ENCODE peak calls at places on chromosomes 2 and 18, in seven cellular contexts. C is HepG2, I is keratinocyte, Z is thoracic aorta, M is OCI-LY7, N is lung, G is left lung. U is an unnamed sample.

GRCh38 chr2:223076573-223076972 is 24.6 kb downstream of the KCNE4 start:
- DNase-seq in I (peak; percentile 17), C (no peak), G (no peak), N (no peak), Z (no peak), M (no peak), U (no peak)

GRCh38 chr18:54973046-54973445 is 13.8 kb upstream of the CCDC68 start:
- DNase-seq in Z (no peak), N (no peak), C (no peak), I (no peak), G (no peak), M (no peak), U (no peak)

GRCh38 chr2:168543037-168543436 is 87.0 kb downstream of the CERS6 start:
- DNase-seq in Z (no peak), C (no peak), N (no peak), G (no peak), M (no peak), I (no peak), U (peak; percentile 51)

GRCh38 chr2:84880645-84881521 is at the start of gene TRABD2A:
- DNase-seq in C (no peak), M (no peak), G (no peak), Z (no peak), N (no peak), I (no peak), U (peak; percentile 38)

GRCh38 chr18:63708650-63709049 is 5.9 kb downstream of the SERPINB11 start:
- DNase-seq in G (no peak), C (no peak), N (no peak), M (no peak), Z (no peak), I (no peak), U (no peak)

GRCh38 chr2:69773201-69773600 is 31.3 kb downstream of the ANXA4 start:
- DNase-seq in N (no peak), C (no peak), G (no peak), M (no peak), Z (no peak), I (no peak), U (no peak)

GRCh38 chr18:4412286-4412685 is 42.8 kb downstream of the DLGAP1 start:
- DNase-seq in G (no peak), C (no peak), M (no peak), I (no peak), N (no peak), Z (no peak), U (no peak)

GRCh38 chr18:36782710-36783109 is 46.1 kb downstream of the TPGS2 start:
- DNase-seq in Z (no peak), G (no peak), C (no peak), N (no peak), M (no peak), I (no peak), U (no peak)

GRCh38 chr18:36412778-36413177 is 115.3 kb downstream of the FHOD3 start:
- DNase-seq in G (no peak), C (peak; percentile 29), N (no peak), M (no peak), Z (no peak), I (no peak), U (no peak)

GRCh38 chr2:219060821-219061791 is at the start of gene IHH:
- DNase-seq in C (no peak), Z (no peak), I (no peak), M (no peak), N (no peak), G (peak; percentile 46), U (peak; percentile 88)

GRCh38 chr2:128477026-128477820 is 158.6 kb upstream of the HS6ST1 start:
- DNase-seq in G (no peak), C (no peak), M (no peak), N (no peak), I (no peak), Z (no peak), U (no peak)

GRCh38 chr18:5868218-5868904 is 27.0 kb downstream of the TMEM200C start:
- DNase-seq in G (peak; percentile 62), Z (no peak), I (peak; percentile 28), C (peak; percentile 83), M (peak; percentile 62), N (peak; percentile 76), U (peak; percentile 82)

GRCh38 chr2:182368446-182368845 is 58.4 kb downstream of the PDE1A start:
- DNase-seq in M (no peak), Z (no peak), G (no peak), I (no peak), N (no peak), C (no peak), U (no peak)

GRCh38 chr2:216214768-216215167 is 105.6 kb downstream of the XRCC5 start:
- DNase-seq in Z (no peak), I (no peak), M (no peak), N (no peak), G (no peak), C (no peak), U (no peak)

GRCh38 chr2:237774811-237775553 is 23.6 kb upstream of the RBM44 start:
- DNase-seq in I (no peak), N (peak; percentile 56), G (no peak), C (peak; percentile 79), M (peak; percentile 68), Z (no peak), U (peak; percentile 64)

GRCh38 chr2:73156539-73157124 is 43.9 kb upstream of the RAB11FIP5 start:
- DNase-seq in G (peak; percentile 52), M (no peak), I (no peak), Z (no peak), C (peak; percentile 62), N (peak; percentile 39), U (peak; percentile 25)

GRCh38 chr2:171237754-171238505 is 77.2 kb upstream of the TLK1 start:
- DNase-seq in I (no peak), N (no peak), C (no peak), G (no peak), M (no peak), Z (no peak), U (no peak)

GRCh38 chr2:143988082-143988481 is 531.8 kb downstream of the ZEB2 start:
- DNase-seq in C (no peak), M (no peak), Z (no peak), N (no peak), I (no peak), G (no peak), U (no peak)

GRCh38 chr2:241815477-241816430 is 6.8 kb downstream of the NEU4 start:
- DNase-seq in M (no peak), Z (no peak), C (no peak), I (no peak), G (peak; percentile 28), N (no peak), U (no peak)

GRCh38 chr2:151840216-151840691 is 12.0 kb upstream of the ARL5A start:
- DNase-seq in N (no peak), M (peak; percentile 37), C (no peak), G (no peak), Z (no peak), I (no peak), U (no peak)

GRCh38 chr2:136384541-136385303 is 266.8 kb upstream of the CXCR4 start:
- DNase-seq in G (no peak), M (peak; percentile 87), Z (no peak), I (no peak), N (no peak), C (peak; percentile 35), U (peak; percentile 24)

GRCh38 chr2:238784671-238785527 is 63.0 kb upstream of the TWIST2 start:
- DNase-seq in Z (no peak), N (peak; percentile 65), I (no peak), C (peak; percentile 48), M (peak; percentile 52), G (peak; percentile 52), U (peak; percentile 46)

GRCh38 chr2:237091779-237092436 is 6.2 kb downstream of the COPS8 start:
- DNase-seq in N (no peak), I (no peak), Z (no peak), G (no peak), C (no peak), M (no peak), U (no peak)

GRCh38 chr2:66717973-66718372 is 283.0 kb downstream of the MEIS1 start:
- DNase-seq in I (no peak), M (no peak), Z (no peak), N (no peak), G (no peak), C (no peak), U (no peak)

GRCh38 chr2:66717491-66717890 is 282.6 kb downstream of the MEIS1 start:
- DNase-seq in I (no peak), M (no peak), G (no peak), Z (no peak), N (no peak), C (no peak), U (no peak)

DNA sequence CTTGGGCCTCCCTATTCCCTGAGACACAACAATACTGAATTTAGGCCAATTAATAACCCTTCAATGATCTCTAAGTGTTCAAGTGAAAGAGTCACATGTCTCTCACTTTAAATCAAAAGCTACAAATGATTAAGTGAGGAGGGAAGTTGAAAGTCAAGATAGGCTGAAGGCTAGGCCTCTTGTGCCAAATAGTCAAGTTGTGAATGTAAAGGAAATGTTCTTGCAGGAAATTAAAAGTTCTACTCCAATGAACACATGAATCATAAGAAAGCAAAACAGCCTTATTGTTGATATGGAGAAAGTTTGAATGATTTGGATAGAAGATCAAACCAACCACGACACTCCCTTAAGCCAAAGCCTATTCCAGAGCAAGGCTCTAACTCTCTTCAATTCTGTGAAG is 286.9 kb downstream of the MEIS1 start:
- DNase-seq in Z (no peak), M (no peak), N (no peak), I (no peak), C (no peak), G (no peak), U (no peak)
- H3K27ac ChIP-seq in Z (no peak overlapping the region), M (no peak overlapping the region), N (no peak overlapping the region), I (no peak overlapping the region), C (no peak overlapping the region), G (no peak overlapping the region), U (no peak overlapping the region)

GRCh38 chr2:24418166-24418843 is 58.0 kb upstream of the ITSN2 start:
- DNase-seq in C (no peak), I (no peak), Z (no peak), N (peak; percentile 20), M (no peak), G (no peak), U (peak; percentile 20)
- H3K4me1 ChIP-seq in C (no peaks in the 10 kb centered on the region), I (no peaks in the 10 kb centered on the region), Z (no peaks in the 10 kb centered on the region), N (no peaks in the 10 kb centered on the region), M (no peaks in the 10 kb centered on the region), G (no peaks in the 10 kb centered on the region), U (no peaks in the 10 kb centered on the region)

GRCh38 chr18:35311506-35311905 is 21.5 kb upstream of the ZSCAN30 start:
- DNase-seq in I (no peak), Z (no peak), N (no peak), G (no peak), C (no peak), M (no peak), U (no peak)
- H3K9me3 ChIP-seq in I (peaks cover 22% of the 10 kb centered on the region), Z (peaks cover 47% of the 10 kb centered on the region), N (peaks cover 18% of the 10 kb centered on the region), G (peaks cover 7% of the 10 kb centered on the region), C (peaks cover 28% of the 10 kb centered on the region), M (no peaks in the 10 kb centered on the region), U (peaks cover 3% of the 10 kb centered on the region)

GRCh38 chr2:190970872-190971506 is 43.0 kb downstream of the STAT1 start:
- DNase-seq in Z (no peak), G (no peak), C (no peak), N (no peak), I (no peak), M (no peak), U (no peak)

GRCh38 chr2:190973262-190973661 is 40.7 kb downstream of the STAT1 start:
- DNase-seq in Z (no peak), N (no peak), C (no peak), M (no peak), I (no peak), G (no peak), U (no peak)

GRCh38 chr2:190972213-190972612 is 41.8 kb downstream of the STAT1 start:
- DNase-seq in C (no peak), M (no peak), I (no peak), N (no peak), G (no peak), Z (no peak), U (no peak)

GRCh38 chr2:190973726-190974628 is 40.0 kb downstream of the STAT1 start:
- DNase-seq in C (no peak), N (no peak), Z (no peak), M (no peak), G (no peak), I (no peak), U (no peak)

GRCh38 chr2:190972846-190973245 is 41.1 kb downstream of the STAT1 start:
- DNase-seq in I (no peak), Z (no peak), G (no peak), C (no peak), N (no peak), M (no peak), U (no peak)
- H3K27ac ChIP-seq in I (no peak overlapping the region), Z (no peak overlapping the region), G (no peak overlapping the region), C (no peak overlapping the region), N (no peak overlapping the region), M (no peak overlapping the region), U (no peak overlapping the region)